ENCODE peak calls at places on chromosomes 4 and X, in four cellular contexts. L, H, V and W are unnamed samples.

GRCh38 chr4:23023666-23024065 is 330.9 kb downstream of the GBA3 start:
- DNase-seq in L (no peak), H (no peak), V (no peak), W (no peak)

GRCh38 chrX:46573331-46573895 is at the start of gene CHST7:
- DNase-seq in L (no peak), H (peak; percentile 80), V (peak; percentile 90), W (peak; percentile 68)

GRCh38 chr4:88697588-88698329 is at the start of gene NAP1L5:
- DNase-seq in L (peak; percentile 70), H (peak; percentile 83), V (peak; percentile 87), W (peak; percentile 63)

GRCh38 chr4:182306792-182307507 is 63.7 kb downstream of the TENM3 start:
- DNase-seq in L (no peak), H (no peak), V (no peak), W (no peak)

GRCh38 chr4:107349266-107349665 is 313.2 kb upstream of the DKK2 start:
- DNase-seq in L (no peak), H (no peak), V (no peak), W (no peak)

GRCh38 chr4:73777612-73778011 is 37.2 kb downstream of the CXCL8 start:
- DNase-seq in L (no peak), H (no peak), V (no peak), W (no peak)

GRCh38 chr4:121594796-121595526 is 101.8 kb downstream of the ANXA5 start:
- DNase-seq in L (no peak), H (no peak), V (no peak), W (no peak)

GRCh38 chr4:148073349-148073748 is 341.5 kb downstream of the ARHGAP10 start:
- DNase-seq in L (no peak), H (no peak), V (no peak), W (no peak)

GRCh38 chr4:122700178-122700725 is 32.3 kb upstream of the BBS12 start:
- DNase-seq in L (peak; percentile 59), H (no peak), V (peak; percentile 85), W (no peak)

GRCh38 chr4:40686081-40686913 is 56.6 kb upstream of the RBM47 start:
- DNase-seq in L (no peak), H (no peak), V (no peak), W (no peak)

GRCh38 chr4:148057425-148058020 is 325.6 kb downstream of the ARHGAP10 start:
- DNase-seq in L (no peak), H (peak; percentile 88), V (no peak), W (no peak)

GRCh38 chr4:69684821-69685220 is 31.8 kb upstream of the UGT2A1 start:
- DNase-seq in L (no peak), H (no peak), V (no peak), W (no peak)

GRCh38 chr4:168167714-168168284 is 75.5 kb downstream of the ANXA10 start:
- DNase-seq in L (no peak), H (no peak), V (no peak), W (no peak)

GRCh38 chrX:42944381-42944998 is 166.5 kb upstream of the PPP1R2C start:
- DNase-seq in L (no peak), H (no peak), V (no peak), W (no peak)

GRCh38 chrX:41621236-41621651 is 67.5 kb upstream of the GPR34 start:
- DNase-seq in L (no peak), H (no peak), V (no peak), W (no peak)

GRCh38 chr4:111064342-111064993 is 441.6 kb upstream of the PITX2 start:
- DNase-seq in L (no peak), H (no peak), V (no peak), W (no peak)

GRCh38 chr4:102143433-102143832 is 201.8 kb downstream of the SLC39A8 start:
- DNase-seq in L (no peak), H (no peak), V (no peak), W (no peak)

GRCh38 chrX:69158166-69159040 is 6.8 kb downstream of the PJA1 start:
- DNase-seq in L (no peak), H (peak; percentile 89), V (peak; percentile 70), W (no peak)

GRCh38 chr4:38678078-38678477 is 14.1 kb downstream of the KLF3 start:
- DNase-seq in L (no peak), H (no peak), V (no peak), W (no peak)

GRCh38 chrX:30906726-30907125 is 17.7 kb upstream of the TAB3 start:
- DNase-seq in L (no peak), H (no peak), V (no peak), W (no peak)

GRCh38 chr4:181281451-181281850 is 961.8 kb upstream of the TENM3 start:
- DNase-seq in L (no peak), H (no peak), V (no peak), W (no peak)

GRCh38 chr4:89788243-89789072 is 48.5 kb downstream of the SNCA start:
- DNase-seq in L (no peak), H (no peak), V (peak; percentile 68), W (no peak)

GRCh38 chrX:28880136-28880535 is 292.9 kb downstream of the IL1RAPL1 start:
- DNase-seq in L (no peak), H (no peak), V (no peak), W (no peak)

GRCh38 chr4:176425035-176425434 is 105.3 kb downstream of the SPCS3 start:
- DNase-seq in L (no peak), H (no peak), V (no peak), W (no peak)

GRCh38 chr4:6308890-6309643 is 39.4 kb downstream of the WFS1 start:
- DNase-seq in L (no peak), H (no peak), V (no peak), W (peak; percentile 80)

GRCh38 chrX:26889574-26889973 is 573.6 kb downstream of the PPP4R3C start:
- DNase-seq in L (no peak), H (peak; percentile 48), V (no peak), W (no peak)

GRCh38 chr4:101418055-101418454 is 70.7 kb upstream of the PPP3CA start:
- DNase-seq in L (no peak), H (no peak), V (no peak), W (no peak)

GRCh38 chr4:40316333-40316781 is 18.8 kb upstream of the CHRNA9 start:
- DNase-seq in L (no peak), H (peak; percentile 74), V (no peak), W (no peak)

GRCh38 chr4:141501931-141502330 is 134.5 kb upstream of the IL15 start:
- DNase-seq in L (no peak), H (no peak), V (no peak), W (no peak)

GRCh38 chrX:126170715-126171114 is 4.6 kb upstream of the DCAF12L2 start:
- DNase-seq in L (no peak), H (no peak), V (no peak), W (no peak)

GRCh38 chrX:45859407-45859806 is 658.7 kb upstream of the DIPK2B start:
- DNase-seq in L (no peak), H (no peak), V (no peak), W (no peak)

GRCh38 chr4:128675083-128675482 is 134.4 kb upstream of the JADE1 start:
- DNase-seq in L (no peak), H (peak; percentile 59), V (no peak), W (no peak)

GRCh38 chrX:2774057-2774456 is 22.2 kb downstream of the XG start:
- DNase-seq in L (no peak), H (no peak), V (no peak), W (no peak)
- H3K4me1 ChIP-seq in L (no peaks in the 10 kb centered on the region), H (no peaks in the 10 kb centered on the region), V (no peaks in the 10 kb centered on the region), W (no peaks in the 10 kb centered on the region)

GRCh38 chrX:84248226-84248625 is 60.2 kb upstream of the RPS6KA6 start:
- DNase-seq in L (no peak), H (no peak), V (no peak), W (no peak)
- H3K27ac ChIP-seq in L (no peak overlapping the region), H (no peak overlapping the region), V (no peak overlapping the region), W (no peak overlapping the region)

DNA sequence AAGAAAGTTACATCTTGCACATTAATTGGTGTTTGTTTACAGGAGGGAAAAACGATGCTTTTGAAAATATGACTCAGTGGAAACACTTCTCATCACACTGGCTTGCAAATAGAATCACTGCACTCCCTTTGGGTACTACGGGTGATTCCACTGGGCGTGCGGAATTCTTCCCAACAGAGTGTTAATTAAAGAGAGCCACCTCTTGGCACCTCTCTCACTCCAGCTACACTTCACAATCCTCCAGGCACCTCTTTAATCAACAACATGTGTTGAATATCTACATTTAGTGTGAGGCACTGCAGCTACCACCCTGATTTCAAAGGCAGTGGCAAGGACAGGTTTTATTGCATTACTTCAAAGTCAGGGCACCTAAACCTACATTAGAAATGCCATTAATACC is 51.9 kb upstream of the AP1S2 start:
- DNase-seq in L (no peak), H (no peak), V (no peak), W (no peak)
- H3K4me3 ChIP-seq in L (no peak overlapping the region), H (no peak overlapping the region), V (no peak overlapping the region), W (no peak overlapping the region)

GRCh38 chr4:7854697-7855370 is 84.8 kb downstream of the AFAP1 start:
- DNase-seq in L (no peak), H (no peak), V (no peak), W (no peak)

GRCh38 chr4:7855731-7856130 is 83.9 kb downstream of the AFAP1 start:
- DNase-seq in L (no peak), H (no peak), V (no peak), W (no peak)

GRCh38 chr4:7852568-7853185 is 87.0 kb downstream of the AFAP1 start:
- DNase-seq in L (no peak), H (peak; percentile 6), V (peak; percentile 66), W (no peak)

GRCh38 chr4:7853271-7853670 is 86.4 kb downstream of the AFAP1 start:
- DNase-seq in L (no peak), H (no peak), V (no peak), W (no peak)

GRCh38 chr4:7854211-7854610 is 85.5 kb downstream of the AFAP1 start:
- DNase-seq in L (no peak), H (no peak), V (peak; percentile 59), W (no peak)
- H3K4me1 ChIP-seq in L (no peaks in the 10 kb centered on the region), H (no peaks in the 10 kb centered on the region), V (peaks cover 14% of the 10 kb centered on the region), W (peaks cover 3% of the 10 kb centered on the region)

GRCh38 chr4:100361336-100361735 is 156.5 kb downstream of the EMCN start:
- DNase-seq in L (no peak), H (no peak), V (no peak), W (no peak)
- H3K27ac ChIP-seq in L (no peak overlapping the region), H (no peak overlapping the region), V (no peak overlapping the region), W (no peak overlapping the region)

GRCh38 chr4:65668201-65669007 is 1.9 kb downstream of the EPHA5 start:
- DNase-seq in L (no peak), H (no peak), V (peak; percentile 31), W (no peak)
- H3K4me3 ChIP-seq in L (no peak overlapping the region), H (no peak overlapping the region), V (peak overlapping the region; percentile 53), W (no peak overlapping the region)

GRCh38 chr4:140252742-140253555 is 99.0 kb upstream of the MAML3 start:
- DNase-seq in L (peak; percentile 83), H (peak; percentile 81), V (peak; percentile 91), W (peak; percentile 95)
- H3K4me1 ChIP-seq in L (no peaks in the 10 kb centered on the region), H (peaks cover 64% of the 10 kb centered on the region), V (peaks cover 2% of the 10 kb centered on the region), W (peaks cover 4% of the 10 kb centered on the region)